ENCODE peak calls at places on chromosomes 5 and 9, in four cellular contexts. J, Q, K and W are unnamed samples.
A peak's percentile ranks its signal among the peaks of the same experiment; 100 is the strongest.

GRCh38 chr5:95778713-95779426 is 43.7 kb downstream of the GLRX start:
- DNase-seq in J (no peak), Q (no peak), K (no peak), W (no peak)

GRCh38 chr9:8408575-8409190 is 609.1 kb upstream of the DMAC1 start:
- DNase-seq in J (no peak), Q (no peak), K (no peak), W (no peak)

GRCh38 chr5:177433658-177434217 is 7.3 kb downstream of the GRK6 start:
- DNase-seq in J (peak; percentile 48), Q (no peak), K (peak; percentile 81), W (no peak)

GRCh38 chr9:89993678-89994630 is 389.1 kb downstream of the GADD45G start:
- DNase-seq in J (no peak), Q (peak; percentile 31), K (no peak), W (no peak)

GRCh38 chr9:22683393-22684075 is 236.9 kb downstream of the DMRTA1 start:
- DNase-seq in J (peak; percentile 15), Q (no peak), K (no peak), W (no peak)

GRCh38 chr5:68382640-68383039 is 167.1 kb downstream of the PIK3R1 start:
- DNase-seq in J (no peak), Q (no peak), K (no peak), W (no peak)

GRCh38 chr9:78400496-78400895 is 103.6 kb downstream of the PSAT1 start:
- DNase-seq in J (no peak), Q (no peak), K (no peak), W (no peak)

GRCh38 chr5:152349683-152350526 is 55.2 kb downstream of the NMUR2 start:
- DNase-seq in J (no peak), Q (no peak), K (no peak), W (no peak)

DNA sequence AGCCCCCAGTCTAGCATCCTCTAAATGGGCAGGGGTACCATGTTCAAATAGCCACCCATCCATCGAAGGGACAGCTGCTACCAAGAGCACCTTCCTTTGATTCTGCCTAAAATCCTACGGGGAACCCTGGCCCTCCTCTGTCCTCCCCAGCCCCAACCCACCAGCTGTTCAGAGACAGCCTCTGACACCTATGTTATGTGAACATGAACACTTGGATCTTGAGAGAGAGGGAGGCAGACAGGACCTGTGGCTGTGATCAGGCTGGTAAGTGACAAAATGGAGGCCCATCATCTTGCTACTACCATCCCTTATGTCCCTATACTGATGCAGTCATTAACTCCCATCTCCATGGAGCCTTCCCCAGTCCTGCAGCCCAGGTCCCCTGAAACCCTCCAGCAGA is 8.2 kb downstream of the SLC23A1 start:
- DNase-seq in J (no peak), Q (no peak), K (peak; percentile 29), W (no peak)
- H3K9me3 ChIP-seq in J (no peaks in the 10 kb centered on the region), Q (no peaks in the 10 kb centered on the region), K (no peaks in the 10 kb centered on the region), W (no peaks in the 10 kb centered on the region)

GRCh38 chr5:13115476-13115875 is 829.0 kb downstream of the DNAH5 start:
- DNase-seq in J (no peak), Q (no peak), K (no peak), W (no peak)
- H3K9me3 ChIP-seq in J (no peaks in the 10 kb centered on the region), Q (no peaks in the 10 kb centered on the region), K (peaks cover 7% of the 10 kb centered on the region), W (no peaks in the 10 kb centered on the region)

DNA sequence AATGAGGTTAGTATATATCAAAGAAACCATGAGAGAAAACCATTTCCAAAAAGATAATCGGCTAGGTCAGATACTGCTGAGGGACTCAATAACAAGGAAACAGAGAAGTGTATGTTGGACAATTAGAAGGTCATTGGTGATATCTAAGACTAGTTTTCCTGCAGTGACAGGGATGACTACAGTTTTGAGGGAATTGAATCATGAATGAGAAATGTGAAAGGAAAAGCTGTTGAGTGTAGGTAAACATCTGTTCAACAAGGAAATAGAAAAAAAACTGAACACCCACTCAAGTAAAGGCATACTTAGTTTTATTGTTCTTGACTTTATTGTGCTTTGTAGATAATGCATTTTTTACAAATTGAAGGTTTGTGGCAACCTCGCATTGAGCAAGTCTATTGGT is 68.6 kb upstream of the CDH6 start:
- DNase-seq in J (no peak), Q (no peak), K (no peak), W (no peak)
- H3K9me3 ChIP-seq in J (no peaks in the 10 kb centered on the region), Q (no peaks in the 10 kb centered on the region), K (no peaks in the 10 kb centered on the region), W (no peaks in the 10 kb centered on the region)

GRCh38 chr5:181024245-181025029 is 15.6 kb upstream of the BTNL9 start:
- DNase-seq in J (no peak), Q (no peak), K (peak; percentile 51), W (no peak)

GRCh38 chr5:181020716-181021115 is 19.4 kb upstream of the BTNL9 start:
- DNase-seq in J (no peak), Q (no peak), K (no peak), W (no peak)
- H3K9me3 ChIP-seq in J (peaks cover 1% of the 10 kb centered on the region), Q (no peaks in the 10 kb centered on the region), K (peaks cover 40% of the 10 kb centered on the region), W (no peaks in the 10 kb centered on the region)

GRCh38 chr5:4395752-4396151 is 744.4 kb upstream of the ADAMTS16 start:
- DNase-seq in J (no peak), Q (no peak), K (no peak), W (no peak)
- H3K9me3 ChIP-seq in J (peaks cover 4% of the 10 kb centered on the region), Q (no peaks in the 10 kb centered on the region), K (peaks cover 39% of the 10 kb centered on the region), W (no peaks in the 10 kb centered on the region)

GRCh38 chr9:15433661-15434060 is 11.0 kb downstream of the SNAPC3 start:
- DNase-seq in J (no peak), Q (no peak), K (no peak), W (no peak)

GRCh38 chr9:15444141-15444540 is 21.5 kb downstream of the SNAPC3 start:
- DNase-seq in J (no peak), Q (no peak), K (no peak), W (no peak)

GRCh38 chr9:15438891-15439290 is 16.2 kb downstream of the SNAPC3 start:
- DNase-seq in J (no peak), Q (no peak), K (no peak), W (no peak)
- H3K9me3 ChIP-seq in J (no peaks in the 10 kb centered on the region), Q (no peaks in the 10 kb centered on the region), K (no peaks in the 10 kb centered on the region), W (no peaks in the 10 kb centered on the region)

DNA sequence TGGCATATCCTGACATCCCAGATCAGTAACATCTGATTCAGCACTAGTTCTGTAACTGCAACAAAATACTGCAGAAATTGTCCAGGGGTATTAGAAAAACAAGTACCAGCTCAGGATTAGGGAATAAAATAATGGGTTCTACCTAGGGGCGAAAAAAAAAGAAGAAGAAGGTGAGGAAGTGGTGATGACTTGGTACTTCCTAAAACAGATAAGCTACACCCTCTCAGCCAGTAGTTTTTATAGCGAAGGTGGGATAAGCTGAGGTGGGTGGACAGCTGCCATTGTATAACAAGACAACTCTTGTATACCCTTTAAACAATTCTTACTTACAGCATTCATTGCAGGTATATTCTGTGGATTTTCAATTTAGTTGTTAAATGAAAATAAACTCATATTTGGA is 19.1 kb downstream of the RAPGEF6 start:
- DNase-seq in J (no peak), Q (no peak), K (no peak), W (no peak)
- H3K9me3 ChIP-seq in J (no peaks in the 10 kb centered on the region), Q (no peaks in the 10 kb centered on the region), K (no peaks in the 10 kb centered on the region), W (no peaks in the 10 kb centered on the region)

DNA sequence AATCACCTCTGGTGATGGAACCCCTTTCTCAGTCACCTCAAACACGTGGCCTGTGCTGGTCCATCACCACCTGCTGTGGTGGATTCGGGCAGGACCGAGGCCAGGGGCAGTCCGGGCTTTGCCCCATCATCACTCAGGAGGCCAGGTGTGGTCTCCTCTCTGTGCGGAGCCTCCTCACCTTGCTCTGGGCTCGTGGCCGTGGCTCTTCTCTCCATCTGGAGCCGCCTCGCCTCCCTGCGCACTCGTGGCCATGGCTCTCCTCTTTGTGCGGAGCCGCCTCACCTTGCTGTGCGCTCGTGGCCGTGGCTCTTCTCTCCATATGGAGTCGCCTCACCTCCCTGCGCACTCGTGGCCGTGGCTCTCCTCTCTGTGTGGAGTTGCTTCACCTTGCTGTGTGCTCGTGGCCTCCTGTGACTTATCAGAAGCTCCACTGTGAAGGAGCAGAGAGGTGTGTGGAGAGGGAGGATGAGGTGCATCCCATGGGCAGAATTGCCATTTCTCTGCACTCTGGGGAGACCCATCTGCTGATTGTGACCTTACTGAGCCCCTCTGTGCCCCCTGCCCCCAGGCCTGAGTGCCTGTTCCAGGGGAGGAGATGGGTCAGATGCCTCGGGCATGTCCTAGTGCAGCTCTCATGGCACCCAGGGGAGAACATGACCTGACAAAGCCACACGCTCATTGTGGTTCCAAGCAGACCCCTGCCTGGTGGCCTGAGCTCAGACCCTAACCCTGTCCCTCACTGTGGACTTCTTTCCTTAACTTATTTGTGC is 276.6 kb upstream of the IRX2 start:
- DNase-seq in J (no peak), Q (no peak), K (no peak), W (no peak)
- H3K9me3 ChIP-seq in J (no peaks in the 10 kb centered on the region), Q (no peaks in the 10 kb centered on the region), K (no peaks in the 10 kb centered on the region), W (no peaks in the 10 kb centered on the region)